ENCODE peak calls at places on chromosomes 2 and 18, in four cellular contexts. B is K562, C is HepG2, R is GM12878. I is an unnamed sample.

GRCh38 chr2:177246000-177246399 is 18.5 kb downstream of the NFE2L2 start:
- DNase-seq in C (no peak), B (no peak), R (no peak), I (no peak)

GRCh38 chr18:80067321-80067720 is 33.1 kb downstream of the RBFA start:
- DNase-seq in B (no peak), C (no peak), R (no peak), I (no peak)

GRCh38 chr2:219073413-219074129 is 12.8 kb upstream of the IHH start:
- DNase-seq in B (peak; percentile 74), C (peak; percentile 80), R (no peak), I (peak; percentile 63)

GRCh38 chr18:79123948-79124347 is 54.8 kb downstream of the ATP9B start:
- DNase-seq in R (no peak), B (peak; percentile 23), C (no peak), I (no peak)

GRCh38 chr2:75570948-75571729 is 10.4 kb upstream of the EVA1A start:
- DNase-seq in C (peak; percentile 96), R (no peak), B (no peak), I (no peak)

GRCh38 chr2:21175895-21176646 is 52.3 kb downstream of the TDRD15 start:
- DNase-seq in C (peak; percentile 10), R (no peak), B (peak; percentile 33), I (no peak)

GRCh38 chr18:39998332-39998731 is 1956.7 kb upstream of the PIK3C3 start:
- DNase-seq in R (no peak), C (no peak), B (no peak), I (no peak)

GRCh38 chr2:212186166-212186565 is 352.4 kb downstream of the ERBB4 start:
- DNase-seq in C (no peak), R (no peak), B (no peak), I (no peak)

GRCh38 chr18:68833756-68834155 is 35.9 kb downstream of the CCDC102B start:
- DNase-seq in C (no peak), B (no peak), R (no peak), I (no peak)

GRCh38 chr2:69380072-69380917 is 6.7 kb downstream of the GFPT1 start:
- DNase-seq in R (no peak), C (no peak), B (no peak), I (no peak)

GRCh38 chr2:68157402-68158133 is at the start of gene PNO1:
- DNase-seq in B (peak; percentile 96), C (peak; percentile 95), R (peak; percentile 86), I (peak; percentile 86)

GRCh38 chr18:63848159-63848558 is 39.3 kb upstream of the SERPINB2 start:
- DNase-seq in B (peak; percentile 23), C (peak; percentile 39), R (no peak), I (no peak)

GRCh38 chr2:207167129-207167923 is 1.6 kb upstream of the KLF7 start:
- DNase-seq in C (peak; percentile 23), R (no peak), B (no peak), I (no peak)

GRCh38 chr2:26735883-26736588 is 28.0 kb upstream of the SLC35F6 start:
- DNase-seq in R (no peak), C (peak; percentile 48), B (no peak), I (no peak)

GRCh38 chr18:56166914-56167313 is 471.5 kb downstream of the TXNL1 start:
- DNase-seq in R (no peak), C (no peak), B (no peak), I (no peak)

GRCh38 chr18:55779711-55780590 is 192.0 kb upstream of the TCF4 start:
- DNase-seq in C (no peak), R (no peak), B (peak; percentile 31), I (peak; percentile 63)

GRCh38 chr18:75130591-75131274 is 78.2 kb downstream of the PTGR3 start:
- DNase-seq in C (no peak), R (no peak), B (no peak), I (no peak)

GRCh38 chr2:141610564-141610963 is 520.3 kb downstream of the LRP1B start:
- DNase-seq in C (no peak), B (no peak), R (no peak), I (no peak)

GRCh38 chr2:200352631-200353030 is 46.1 kb downstream of the SPATS2L start:
- DNase-seq in R (no peak), C (peak; percentile 60), B (no peak), I (no peak)
- TF ChIP-seq HDAC6 in R (no peak), C (no peak), B (no peak), I (no peak)

GRCh38 chr18:9913526-9914333 is at the start of gene VAPA:
- DNase-seq in R (peak; percentile 89), B (peak; percentile 99), C (peak; percentile 86), I (peak; percentile 96)

GRCh38 chr18:9914334-9914583 is 443 bp downstream of the VAPA start:
- DNase-seq in C (no peak), B (no peak), R (no peak), I (no peak)

GRCh38 chr18:9916067-9916684 is 2.4 kb downstream of the VAPA start:
- DNase-seq in C (no peak), R (no peak), B (no peak), I (no peak)

GRCh38 chr18:9915291-9916066 is 1.7 kb downstream of the VAPA start:
- DNase-seq in B (no peak), C (no peak), R (no peak), I (no peak)

GRCh38 chr18:9914584-9915290 is 921 bp downstream of the VAPA start:
- DNase-seq in R (no peak), C (peak; percentile 51), B (peak; percentile 94), I (peak; percentile 55)
- TF ChIP-seq SP1 in R (no peak), C (no peak), B (no peak), I (no peak)

GRCh38 chr2:111162718-111163331 is 42.1 kb downstream of the BCL2L11 start:
- DNase-seq in B (peak; percentile 23), R (no peak), C (peak; percentile 33), I (no peak)
- TF ChIP-seq HDAC6 in B (no peak), R (no peak), C (no peak), I (no peak)

DNA sequence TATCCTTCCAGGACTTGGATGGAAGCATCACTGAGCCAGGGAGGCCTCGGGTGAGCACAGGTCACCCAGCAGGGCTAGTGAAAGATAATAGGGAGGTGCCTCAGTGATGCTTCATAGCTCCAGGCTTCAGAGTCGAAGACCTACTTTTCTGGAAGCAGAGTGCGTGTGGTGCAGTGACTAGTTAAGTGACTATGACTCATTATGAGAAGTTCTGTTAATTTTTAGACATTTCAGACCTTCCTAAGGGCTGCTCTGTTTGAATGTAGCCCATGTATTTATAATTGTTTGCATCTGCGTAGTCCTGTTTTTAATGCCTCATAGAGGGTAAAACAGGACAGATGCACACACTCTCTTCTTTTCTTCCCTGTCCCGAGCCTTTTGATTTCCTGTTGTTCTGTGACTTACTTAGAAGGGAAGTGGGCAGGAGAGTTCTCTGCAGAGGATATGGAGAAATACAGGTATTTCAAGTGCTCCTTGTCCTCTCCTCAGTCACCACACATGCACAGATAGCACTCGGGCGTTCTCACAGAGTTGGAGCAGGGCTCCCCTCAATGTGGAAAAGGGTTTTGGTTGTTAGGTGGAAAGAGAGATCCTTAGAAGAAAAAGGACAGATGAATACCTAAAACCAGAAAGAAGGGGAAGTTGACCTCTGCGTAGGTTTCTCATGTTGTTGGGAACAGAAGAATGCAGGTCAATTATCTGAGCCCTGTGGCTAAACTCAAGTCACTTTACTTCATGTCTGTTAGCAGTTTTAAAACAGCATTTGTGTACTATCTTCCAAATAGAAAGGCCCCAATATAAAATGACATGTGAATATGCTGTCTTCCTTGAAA is 34.7 kb downstream of the RALB start:
- DNase-seq in B (no peak), R (peak; percentile 80), C (no peak), I (no peak)
- TF ChIP-seq SP1 in B (no peak), R (no peak), C (no peak), I (no peak)

GRCh38 chr2:44167311-44167907 is 1.3 kb upstream of the PPM1B start:
- DNase-seq in B (no peak), C (no peak), R (no peak), I (no peak)
- TF ChIP-seq HDAC6 in B (no peak), C (no peak), R (no peak), I (no peak)

DNA sequence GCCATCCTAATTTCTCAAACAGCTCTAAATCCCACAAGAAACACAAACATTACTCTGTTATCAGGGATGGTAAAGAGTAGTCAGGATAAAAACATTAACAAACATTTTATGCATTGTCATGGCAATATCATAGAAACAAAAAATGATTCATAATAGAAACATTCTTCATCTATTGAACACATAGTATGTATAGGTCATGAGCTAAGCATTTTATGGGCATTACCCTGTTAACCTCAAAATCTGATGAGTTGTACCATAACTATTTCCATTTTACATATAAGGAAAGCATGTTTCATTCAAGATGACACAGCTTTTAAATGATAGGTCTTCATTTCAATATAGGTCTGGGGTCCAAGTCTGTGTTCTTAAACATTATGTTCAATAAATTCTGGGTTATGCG is 344.9 kb downstream of the RND3 start:
- DNase-seq in R (no peak), B (no peak), C (no peak), I (no peak)
- TF ChIP-seq SP1 in R (no peak), B (no peak), C (no peak), I (no peak)

GRCh38 chr2:59322005-59322404 is 1080.9 kb upstream of the FANCL start:
- DNase-seq in B (peak; percentile 0), C (no peak), R (no peak), I (no peak)
- TF ChIP-seq HDAC6 in B (no peak), C (no peak), R (no peak), I (no peak)

GRCh38 chr2:98771771-98772521 is 41.0 kb upstream of the MGAT4A start:
- DNase-seq in B (no peak), C (no peak), R (no peak), I (no peak)
- TF ChIP-seq SP1 in B (no peak), C (no peak), R (no peak), I (no peak)

I was measured in H1.